ENCODE peak calls at places on chromosomes 3 and 15, in eight cellular contexts. T, D, U, J, I, R, G and A are unnamed samples.

GRCh38 chr3:53350652-53351051 is 3.3 kb upstream of the DCP1A start:
- DNase-seq in I (peak), D (peak), U (no peak), G (no peak), R (peak), J (no peak), T (no peak), A (peak)

GRCh38 chr15:52107238-52107637 is 5.3 kb downstream of the BCL2L10 start:
- DNase-seq in T (no peak), G (no peak), U (no peak), R (peak), D (no peak), J (no peak), I (no peak), A (no peak)

GRCh38 chr15:57518779-57519410 is 72.8 kb upstream of the MYZAP start:
- DNase-seq in R (no peak), U (no peak), I (no peak), J (no peak), T (no peak), G (no peak), D (no peak), A (no peak)

GRCh38 chr15:58423858-58424608 is 7.8 kb upstream of the LIPC start:
- DNase-seq in G (no peak), D (no peak), U (no peak), I (no peak), R (no peak), J (peak), T (no peak), A (no peak)

GRCh38 chr3:112649478-112649735 is 8.5 kb upstream of the CCDC80 start:
- DNase-seq in D (no peak), G (no peak), T (no peak), R (no peak), J (peak), I (no peak), U (no peak), A (no peak)

GRCh38 chr15:68210821-68211655 is 5.9 kb upstream of the CALML4 start:
- DNase-seq in J (peak), D (no peak), I (peak), U (peak), G (peak), R (peak), T (peak), A (peak)

GRCh38 chr3:46668116-46668515 is 25.4 kb downstream of the ALS2CL start:
- DNase-seq in D (no peak), G (no peak), J (no peak), T (no peak), I (no peak), R (peak), U (peak), A (no peak)

GRCh38 chr15:80760971-80761370 is 18.2 kb upstream of the CEMIP start:
- DNase-seq in T (no peak), U (no peak), J (no peak), I (no peak), R (no peak), D (no peak), G (no peak), A (no peak)

GRCh38 chr15:27845535-27846369 is 253.4 kb downstream of the OCA2 start:
- DNase-seq in J (no peak), G (no peak), U (no peak), D (no peak), I (no peak), T (no peak), R (no peak), A (no peak)

GRCh38 chr3:76509179-76509830 is 530.6 kb upstream of the ROBO2 start:
- DNase-seq in J (no peak), T (no peak), G (no peak), I (no peak), D (no peak), U (no peak), R (no peak), A (no peak)

DNA sequence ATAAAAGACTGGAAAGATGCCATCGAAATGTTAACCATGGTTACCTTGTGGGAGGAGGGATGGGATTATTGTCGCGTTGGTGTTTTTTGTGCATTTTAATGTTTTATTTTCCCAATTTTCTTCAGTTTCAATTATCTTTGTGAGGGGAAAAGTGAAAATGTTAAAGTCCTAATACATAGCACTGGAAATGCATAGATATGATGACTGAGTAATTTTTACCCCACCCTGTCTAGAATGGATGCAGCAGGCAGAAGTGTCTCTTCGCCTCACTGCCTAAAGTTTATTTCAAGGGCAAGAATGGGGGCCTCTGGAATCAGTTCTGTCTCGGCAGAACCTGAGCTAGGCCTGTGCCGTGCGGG is 11.5 kb downstream of the FOXL2 start:
- DNase-seq in U (no peak), T (no peak), G (no peak), I (no peak), R (no peak), J (no peak), D (no peak), A (no peak)
- H3K4me3 ChIP-seq in U (no peak), T (peak), G (no peak), I (no peak), R (peak), J (no peak), D (peak), A (peak)

DNA sequence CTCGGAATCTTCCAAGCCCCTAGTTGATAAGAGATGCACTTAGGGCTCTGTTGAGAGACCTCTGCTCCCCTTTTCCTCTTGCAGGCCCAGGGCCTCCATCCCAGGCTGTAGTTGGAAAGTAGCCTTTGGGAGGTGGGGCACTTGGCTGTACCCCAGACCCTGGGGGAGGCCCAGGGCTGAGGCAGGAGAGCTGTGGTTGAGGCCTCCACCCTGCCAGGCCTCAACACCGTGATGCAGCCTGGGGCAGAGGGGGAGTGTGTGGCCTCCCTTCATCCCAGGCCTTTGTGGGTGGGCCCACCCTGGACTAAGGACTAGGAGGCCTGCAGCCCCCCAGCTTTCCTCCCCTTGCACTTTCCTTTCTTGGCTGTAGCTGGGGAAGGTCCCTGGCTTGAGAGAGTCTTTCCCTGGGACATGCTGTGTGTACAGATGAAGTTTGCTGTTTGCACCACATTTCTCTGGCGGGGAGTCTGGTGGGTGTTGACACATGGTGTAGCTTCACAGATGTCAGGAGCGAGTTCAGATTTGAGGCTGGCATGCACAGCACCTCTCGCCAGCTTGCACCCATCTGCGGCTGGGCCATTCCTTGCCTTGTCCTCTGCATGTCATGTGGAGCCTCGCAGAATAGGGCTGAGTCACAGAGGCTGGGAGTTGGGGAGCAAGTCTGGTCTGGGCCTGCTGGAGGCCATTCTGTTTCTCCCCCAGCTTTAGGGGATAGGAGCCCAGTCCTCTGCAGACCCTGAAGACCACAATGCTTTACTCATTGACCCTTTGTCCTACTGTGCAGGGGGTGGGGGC is 13.7 kb downstream of the PLEKHO2 start:
- DNase-seq in R (peak), I (no peak), D (no peak), J (peak), G (no peak), U (no peak), T (no peak), A (no peak)
- H3K27ac ChIP-seq in R (peak), I (no peak), D (no peak), J (peak), G (peak), U (peak), T (no peak), A (no peak)

GRCh38 chr3:16249336-16249735 is 15.4 kb downstream of the DPH3 start:
- DNase-seq in T (no peak), J (peak), U (no peak), D (peak), G (no peak), R (peak), I (peak), A (peak)
- TF ChIP-seq CTCF in T (no peak), J (peak), U (no peak), D (peak), G (no peak), R (peak), I (peak), A (peak)

DNA sequence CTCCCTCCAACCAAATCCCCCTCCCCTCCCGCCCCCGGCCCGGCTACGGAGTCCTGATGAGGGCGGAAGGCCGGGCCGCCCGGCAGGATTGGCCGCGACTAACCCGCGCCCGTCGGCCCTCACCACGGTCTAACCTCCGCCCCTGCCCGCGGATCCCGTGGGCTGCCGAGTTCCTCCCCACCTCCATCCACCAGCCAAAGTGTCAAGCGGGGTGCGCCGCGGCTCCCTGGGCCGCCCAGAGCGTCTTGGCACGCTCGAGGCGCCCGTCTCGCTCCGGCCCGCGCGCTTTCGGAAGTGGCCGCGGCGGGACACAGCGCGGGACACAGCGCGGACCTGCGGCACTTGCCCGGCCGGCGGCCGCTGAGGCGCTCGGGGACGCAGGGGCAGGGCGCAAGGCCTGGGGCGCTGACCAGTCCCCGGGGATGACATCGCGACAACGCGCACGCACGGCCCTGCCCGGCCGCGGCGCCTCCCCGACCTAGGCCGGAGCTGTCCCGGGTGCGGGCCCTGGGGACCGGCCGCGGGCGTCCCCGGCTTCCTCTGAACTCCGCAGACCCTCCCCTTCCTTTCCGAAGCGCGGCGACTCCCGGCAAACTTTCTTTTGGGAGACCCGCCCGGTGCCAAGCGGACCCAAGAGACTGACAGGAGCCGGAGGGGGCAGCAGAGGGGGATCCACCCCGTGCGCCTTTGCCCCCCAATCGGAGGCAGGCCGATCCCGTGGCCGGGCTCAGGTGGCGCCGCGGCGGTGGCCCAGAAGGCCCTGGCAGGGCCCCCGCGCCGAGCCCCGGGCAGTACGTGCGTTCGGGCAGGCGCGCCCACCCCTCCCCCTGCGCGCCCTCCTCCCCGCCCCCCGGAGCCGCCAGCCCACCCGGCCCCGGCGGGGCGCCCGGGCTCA is 112.8 kb upstream of the ICE2 start:
- DNase-seq in D (no peak), J (no peak), U (peak), R (peak), I (peak), T (peak), G (peak), A (no peak)
- H3K4me3 ChIP-seq in D (peak), J (peak), U (peak), R (peak), I (no peak), T (peak), G (peak), A (peak)

GRCh38 chr3:17373304-17373703 is 369.1 kb downstream of the TBC1D5 start:
- DNase-seq in D (no peak), I (no peak), J (no peak), U (no peak), R (no peak), T (no peak), G (no peak), A (no peak)

GRCh38 chr3:17369973-17370372 is 372.5 kb downstream of the TBC1D5 start:
- DNase-seq in U (no peak), D (no peak), T (no peak), I (no peak), J (no peak), G (no peak), R (no peak), A (no peak)

GRCh38 chr3:17372811-17373210 is 369.6 kb downstream of the TBC1D5 start:
- DNase-seq in J (peak), D (no peak), U (no peak), G (no peak), T (no peak), R (no peak), I (no peak), A (no peak)

DNA sequence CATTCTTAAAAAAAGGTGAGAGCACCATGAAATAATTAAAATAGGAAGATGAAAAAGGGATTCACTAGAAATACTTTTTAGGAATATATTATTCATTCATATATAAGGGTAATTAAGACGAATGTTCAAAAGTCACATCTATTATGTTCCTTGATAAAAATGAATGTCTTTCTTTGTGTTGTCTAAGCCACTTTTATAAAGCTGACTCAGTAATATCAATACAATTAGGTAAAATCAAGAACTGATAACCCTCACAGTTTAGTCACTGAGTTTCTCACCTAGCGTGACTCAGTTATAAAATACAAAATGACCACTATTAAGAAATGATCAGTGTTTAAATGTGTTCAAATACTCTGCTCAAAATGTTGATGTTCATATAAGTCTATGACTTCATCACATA is 370.1 kb downstream of the TBC1D5 start:
- DNase-seq in I (no peak), G (no peak), T (no peak), R (no peak), J (no peak), U (no peak), D (no peak), A (no peak)
- H3K27ac ChIP-seq in I (no peak), G (no peak), T (no peak), R (no peak), J (no peak), U (no peak), D (no peak), A (no peak)

DNA sequence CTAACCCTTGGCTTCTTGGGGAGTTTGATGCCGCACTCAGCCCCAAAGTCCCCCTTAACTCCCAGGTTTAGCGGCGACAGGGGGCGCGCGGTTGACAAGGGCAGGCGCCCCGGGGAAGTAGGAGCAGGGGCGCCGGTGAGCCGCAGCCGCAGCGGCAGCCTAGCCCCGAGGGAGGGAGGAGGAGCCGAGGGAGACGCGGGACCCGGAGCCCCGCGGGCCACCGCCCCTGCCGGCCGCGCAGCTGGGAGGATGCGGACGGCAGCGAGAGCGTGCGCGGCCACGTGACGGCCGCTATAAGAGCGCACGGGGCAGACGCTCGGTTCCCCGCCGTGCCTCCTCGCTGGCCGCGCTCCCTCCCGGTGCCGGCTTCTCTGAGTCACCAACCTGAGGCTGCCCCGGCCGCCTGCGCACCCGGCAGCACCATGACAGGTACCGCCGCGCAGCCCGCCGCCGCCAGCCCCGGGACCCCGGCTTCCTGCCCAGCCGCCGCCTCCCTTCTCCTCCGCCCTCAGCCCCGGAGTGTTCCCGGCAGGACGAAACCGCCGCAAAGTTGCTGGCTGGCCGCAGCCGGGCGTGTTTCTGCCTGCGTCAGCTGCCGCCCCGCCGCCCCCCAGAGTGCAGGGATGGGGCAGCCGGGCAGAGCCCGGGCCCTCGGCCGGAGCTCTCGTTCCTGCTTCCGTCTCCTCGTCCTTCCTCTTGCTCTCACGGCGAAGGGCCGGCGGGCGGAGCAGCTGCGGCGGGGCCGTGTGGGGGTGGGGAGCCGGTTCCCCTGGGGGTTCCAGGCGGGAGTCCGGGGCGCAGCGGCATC is at the start of gene GYG1:
- DNase-seq in R (peak), T (peak), D (peak), I (peak), J (peak), U (peak), G (peak), A (peak)
- TF ChIP-seq CTCF in R (peak), T (peak), D (peak), I (peak), J (peak), U (peak), G (peak), A (peak)

GRCh38 chr15:63599401-63600000 is 2.3 kb downstream of the FBXL22 start:
- DNase-seq in I (no peak), U (peak), G (peak), J (peak), R (peak), T (no peak), D (no peak), A (peak)
- H3K4me3 ChIP-seq in I (no peak), U (peak), G (peak), J (no peak), R (no peak), T (peak), D (peak), A (peak)

GRCh38 chr15:63042879-63043340 is 363 bp downstream of the TPM1 start:
- DNase-seq in I (no peak), T (no peak), J (no peak), G (no peak), U (no peak), R (no peak), D (no peak), A (no peak)

GRCh38 chr15:63043391-63044076 is 987 bp downstream of the TPM1 start:
- DNase-seq in J (no peak), I (no peak), T (no peak), G (no peak), U (peak), D (no peak), R (peak), A (peak)

GRCh38 chr15:63044077-63044644 is 1.6 kb downstream of the TPM1 start:
- DNase-seq in D (no peak), I (no peak), J (no peak), U (no peak), T (no peak), R (no peak), G (no peak), A (no peak)

GRCh38 chr15:63045438-63046278 is 3.1 kb downstream of the TPM1 start:
- DNase-seq in R (no peak), U (no peak), J (no peak), G (no peak), D (no peak), I (no peak), T (no peak), A (no peak)

DNA sequence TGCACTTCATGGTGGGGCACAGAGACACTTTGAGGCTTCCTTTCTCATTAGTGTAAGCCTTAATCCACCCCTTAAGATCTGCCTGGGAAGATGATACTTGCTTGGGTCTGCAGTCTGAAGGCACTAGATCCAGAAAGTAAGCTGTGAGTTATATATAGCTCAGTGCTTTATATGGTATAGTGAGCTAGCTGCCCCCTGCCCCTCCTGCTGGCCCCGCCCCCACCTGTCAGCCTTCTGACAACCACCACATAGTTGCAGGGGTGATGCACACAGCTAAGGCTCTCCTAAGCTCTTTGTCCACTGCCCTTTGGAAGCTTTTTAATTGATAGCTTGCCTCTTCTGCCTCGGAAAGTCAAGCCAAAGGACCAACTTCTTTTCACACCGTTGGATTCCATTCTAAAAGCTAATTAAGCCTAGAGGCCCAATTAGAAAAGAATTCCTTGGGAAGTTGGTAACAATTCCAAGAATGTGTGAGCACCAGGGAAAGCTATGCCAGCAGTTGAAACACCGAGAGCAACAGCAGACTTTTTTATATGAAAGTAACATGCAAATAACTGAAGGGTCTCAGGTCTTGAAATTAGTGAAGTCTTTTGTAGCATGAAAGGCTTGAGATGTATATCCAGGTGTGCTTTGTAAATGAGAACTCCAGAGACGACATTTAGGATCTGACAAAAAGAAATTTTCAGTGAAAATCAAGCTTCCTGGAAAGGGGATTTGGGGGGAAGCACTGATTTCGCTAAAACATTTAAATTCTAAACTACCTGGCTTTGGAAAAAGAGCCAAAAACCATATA is 2.3 kb downstream of the TPM1 start:
- DNase-seq in T (no peak), R (peak), U (no peak), G (no peak), J (peak), D (no peak), I (no peak), A (peak)
- H3K27ac ChIP-seq in T (no peak), R (peak), U (no peak), G (no peak), J (peak), D (peak), I (no peak), A (no peak)